ENCODE peak calls at places on chromosomes 16 and 17, in eight cellular contexts. J, E, Y, H, N, F, W and M are unnamed samples.
A peak's percentile ranks its signal among the peaks of the same experiment; 100 is the strongest.

GRCh38 chr17:11404431-11404830 is 163.4 kb downstream of the SHISA6 start:
- DNase-seq in J (no peak), E (no peak), Y (no peak), H (peak; percentile 67), N (no peak), F (no peak), W (no peak), M (no peak)

GRCh38 chr16:6066601-6067000 is 969.0 kb upstream of the EEF2KMT start:
- DNase-seq in J (no peak), E (no peak), Y (no peak), H (no peak), N (no peak), F (no peak), W (no peak), M (no peak)

GRCh38 chr16:8641671-8642070 is 20.2 kb downstream of the METTL22 start:
- DNase-seq in J (no peak), E (no peak), Y (no peak), H (no peak), N (no peak), F (no peak), W (no peak), M (no peak)

GRCh38 chr16:53504161-53504663 is 1.2 kb upstream of the AKTIP start:
- DNase-seq in J (peak; percentile 37), E (peak; percentile 36), Y (peak; percentile 47), H (no peak), N (no peak), F (no peak), W (peak; percentile 38), M (no peak)

GRCh38 chr17:66304304-66305174 is 2.1 kb downstream of the PRKCA start:
- DNase-seq in J (peak; percentile 65), E (no peak), Y (no peak), H (no peak), N (no peak), F (no peak), W (peak; percentile 11), M (no peak)

GRCh38 chr17:17221329-17221728 is 15.2 kb upstream of the PLD6 start:
- DNase-seq in J (no peak), E (no peak), Y (no peak), H (no peak), N (no peak), F (no peak), W (no peak), M (no peak)

GRCh38 chr17:39676198-39676819 is 8.1 kb downstream of the PNMT start:
- DNase-seq in J (peak; percentile 79), E (peak; percentile 84), Y (peak; percentile 42), H (no peak), N (no peak), F (no peak), W (peak; percentile 46), M (no peak)

GRCh38 chr17:40176409-40177110 is 710 bp upstream of the RAPGEFL1 start:
- DNase-seq in J (peak; percentile 99), E (peak; percentile 60), Y (no peak), H (no peak), N (no peak), F (no peak), W (no peak), M (no peak)

GRCh38 chr17:48351916-48352332 is 78.1 kb downstream of the SKAP1 start:
- DNase-seq in J (peak; percentile 12), E (no peak), Y (peak; percentile 64), H (no peak), N (peak; percentile 7), F (no peak), W (no peak), M (peak; percentile 26)

GRCh38 chr16:641326-642188 is at the start of gene MCRIP2:
- DNase-seq in J (peak; percentile 87), E (peak; percentile 92), Y (peak; percentile 85), H (peak; percentile 39), N (peak; percentile 39), F (no peak), W (peak; percentile 59), M (peak; percentile 41)

GRCh38 chr16:57194512-57194911 is 8.4 kb downstream of the RSPRY1 start:
- DNase-seq in J (no peak), E (no peak), Y (no peak), H (no peak), N (peak; percentile 52), F (no peak), W (no peak), M (peak; percentile 71)

GRCh38 chr16:89277641-89278341 is 60.3 kb downstream of the ZNF778 start:
- DNase-seq in J (no peak), E (no peak), Y (no peak), H (no peak), N (no peak), F (no peak), W (no peak), M (no peak)